ENCODE peak calls at places on chromosomes 1 and 21, in eight cellular contexts. H is HuH-7.5; Q is CD8-positive, alpha-beta T cell; N is G401; O is KG1; A is nephron progenitor cell; M is astrocyte of the cerebellum; V is stimulated activated CD4-positive, alpha-beta T cell treated with anti-CD3 and anti-CD28 coated beads, Interleukin-1b, Interleukin-23, amount 100 ng/mL, for 48 hours. U is an unnamed sample.

GRCh38 chr1:45894331-45894730 is 90.9 kb downstream of the MAST2 start:
- DNase-seq in H (no peak), Q (no peak), N (no peak), O (no peak), A (no peak), M (no peak), V (no peak), U (no peak)

GRCh38 chr21:45454081-45454923 is 49.3 kb downstream of the COL18A1 start:
- DNase-seq in H (peak), Q (no peak), N (no peak), O (no peak), A (no peak), M (no peak), V (no peak), U (peak)

GRCh38 chr1:112256413-112256812 is 139.6 kb upstream of the CTTNBP2NL start:
- DNase-seq in H (no peak), Q (no peak), N (no peak), O (no peak), A (no peak), M (no peak), V (no peak), U (no peak)

GRCh38 chr1:207070811-207071210 is 17.7 kb downstream of the PFKFB2 start:
- DNase-seq in H (no peak), Q (no peak), N (no peak), O (peak), A (no peak), M (no peak), V (no peak), U (no peak)

GRCh38 chr1:76832521-76832920 is 34.8 kb upstream of the ST6GALNAC5 start:
- DNase-seq in H (no peak), Q (no peak), N (no peak), O (no peak), A (no peak), M (no peak), V (no peak), U (no peak)

GRCh38 chr1:175894543-175894942 is 151.1 kb upstream of the TNR start:
- DNase-seq in H (no peak), Q (no peak), N (no peak), O (no peak), A (no peak), M (no peak), V (no peak), U (no peak)

GRCh38 chr1:15158506-15159165 is 5.1 kb downstream of the TMEM51 start:
- DNase-seq in H (no peak), Q (no peak), N (no peak), O (no peak), A (no peak), M (no peak), V (no peak), U (no peak)

GRCh38 chr1:215845224-215845902 is 278.3 kb downstream of the KCTD3 start:
- DNase-seq in H (no peak), Q (no peak), N (no peak), O (no peak), A (no peak), M (peak), V (no peak), U (no peak)

GRCh38 chr21:44051462-44051941 is 39.4 kb downstream of the TRAPPC10 start:
- DNase-seq in H (no peak), Q (no peak), N (peak), O (no peak), A (no peak), M (peak), V (no peak), U (peak)

GRCh38 chr1:59986736-59987310 is 60.2 kb upstream of the CYP2J2 start:
- DNase-seq in H (no peak), Q (no peak), N (peak), O (no peak), A (no peak), M (no peak), V (no peak), U (no peak)

GRCh38 chr1:41479000-41479807 is 5.3 kb downstream of the EDN2 start:
- DNase-seq in H (no peak), Q (no peak), N (peak), O (no peak), A (no peak), M (peak), V (no peak), U (peak)